ENCODE peak calls at places on chromosomes 2 and 18, in eight cellular contexts. O is H54; Y is kidney; T is Kasumi-1; P is omental fat pad; H is activated CD8-positive, alpha-beta T cell treated with anti-CD3 and anti-CD28 coated beads, Interleukin-2, amount 10 ng/mL, durations not matched to agents 7 days and 5 days; X is stimulated activated CD8-positive, alpha-beta memory T cell treated with anti-CD3 and anti-CD28 coated beads, Interleukin-15, amount 100 ng/mL, for 4 hours; J is ACHN. V is an unnamed sample.
A peak's percentile ranks its signal among the peaks of the same experiment; 100 is the strongest.

GRCh38 chr2:10094271-10094814 is 14.1 kb upstream of the CYS1 start:
- DNase-seq in O (no peak), Y (no peak), T (no peak), P (no peak), H (no peak), X (no peak), J (no peak), V (no peak)

GRCh38 chr2:231452799-231453508 is 11.3 kb downstream of the NCL start:
- DNase-seq in O (no peak), Y (peak; percentile 30), T (no peak), P (no peak), H (no peak), X (no peak), J (no peak), V (no peak)

GRCh38 chr18:683531-683930 is 26.1 kb downstream of the TYMS start:
- DNase-seq in O (no peak), Y (no peak), T (no peak), P (no peak), H (no peak), X (no peak), J (no peak), V (no peak)

GRCh38 chr18:7743256-7743655 is 176.1 kb downstream of the PTPRM start:
- DNase-seq in O (no peak), Y (no peak), T (no peak), P (no peak), H (no peak), X (no peak), J (no peak), V (no peak)

GRCh38 chr2:27561060-27561459 is 21.8 kb upstream of the ZNF512 start:
- DNase-seq in O (no peak), Y (no peak), T (no peak), P (no peak), H (no peak), X (no peak), J (no peak), V (no peak)

GRCh38 chr2:110105608-110106467 is 9.8 kb downstream of the MALL start:
- DNase-seq in O (peak; percentile 67), Y (no peak), T (no peak), P (no peak), H (no peak), X (no peak), J (peak; percentile 23), V (no peak)

GRCh38 chr18:9221040-9221439 is 84.5 kb downstream of the ANKRD12 start:
- DNase-seq in O (no peak), Y (no peak), T (no peak), P (no peak), H (no peak), X (no peak), J (peak; percentile 26), V (no peak)

GRCh38 chr18:63887424-63887823 is at the start of gene SERPINB2:
- DNase-seq in O (no peak), Y (no peak), T (no peak), P (no peak), H (no peak), X (no peak), J (no peak), V (no peak)

GRCh38 chr2:170391018-170391417 is 213.1 kb downstream of the MYO3B start:
- DNase-seq in O (no peak), Y (no peak), T (no peak), P (no peak), H (no peak), X (no peak), J (no peak), V (no peak)

GRCh38 chr2:222307138-222307756 is 8.4 kb upstream of the PAX3 start:
- DNase-seq in O (no peak), Y (no peak), T (no peak), P (no peak), H (no peak), X (no peak), J (peak; percentile 43), V (no peak)

GRCh38 chr2:174572556-174572955 is 25.0 kb downstream of the WIPF1 start:
- DNase-seq in O (no peak), Y (no peak), T (no peak), P (no peak), H (no peak), X (no peak), J (no peak), V (no peak)

GRCh38 chr2:179917272-179917671 is 55.9 kb upstream of the ZNF385B start:
- DNase-seq in O (no peak), Y (no peak), T (no peak), P (no peak), H (no peak), X (no peak), J (no peak), V (no peak)

GRCh38 chr18:62590799-62591640 is 68.2 kb downstream of the ZCCHC2 start:
- DNase-seq in O (no peak), Y (no peak), T (no peak), P (no peak), H (no peak), X (no peak), J (no peak), V (no peak)

GRCh38 chr2:25405871-25406270 is 64.1 kb upstream of the DNMT3A start:
- DNase-seq in O (no peak), Y (peak; percentile 1), T (no peak), P (no peak), H (no peak), X (no peak), J (no peak), V (no peak)